ENCODE peak calls at places on chromosomes 6 and 20, in four cellular contexts. S is breast epithelium, N is uterus, H is IMR-90. R is an unnamed sample.

GRCh38 chr6:150881911-150882481 is 16.5 kb downstream of the MTHFD1L start:
- DNase-seq in S (peak; percentile 57), H (peak; percentile 100), N (peak; percentile 41), R (no peak)

GRCh38 chr20:62820962-62821725 is 4.3 kb downstream of the COL9A3 start:
- DNase-seq in N (no peak), H (no peak), S (no peak), R (no peak)

GRCh38 chr6:79135973-79136470 is 58.0 kb upstream of the PHIP start:
- DNase-seq in S (no peak), H (no peak), N (no peak), R (no peak)

GRCh38 chr6:105135907-105136432 is 43.8 kb downstream of the POPDC3 start:
- DNase-seq in H (peak; percentile 22), S (no peak), N (no peak), R (peak; percentile 24)

GRCh38 chr6:38353310-38354032 is 286.3 kb downstream of the BTBD9 start:
- DNase-seq in N (no peak), S (no peak), H (no peak), R (no peak)

GRCh38 chr6:160000280-160000704 is 31.4 kb downstream of the IGF2R start:
- DNase-seq in S (no peak), N (no peak), H (no peak), R (peak; percentile 38)

GRCh38 chr20:64114356-64114971 is 7.1 kb upstream of the NPBWR2 start:
- DNase-seq in N (no peak), H (no peak), S (peak; percentile 33), R (no peak)

GRCh38 chr6:21742238-21742660 is 148.7 kb downstream of the SOX4 start:
- DNase-seq in H (peak; percentile 98), S (no peak), N (no peak), R (no peak)

GRCh38 chr6:170048615-170049256 is 242.1 kb downstream of the DLL1 start:
- DNase-seq in S (peak; percentile 42), N (peak; percentile 30), H (peak; percentile 33), R (no peak)

GRCh38 chr6:103983860-103984259 is 875.9 kb downstream of the HACE1 start:
- DNase-seq in S (no peak), N (no peak), H (no peak), R (no peak)

GRCh38 chr20:17619351-17620093 is 49.6 kb downstream of the DSTN start:
- DNase-seq in N (no peak), S (peak; percentile 37), H (no peak), R (no peak)

GRCh38 chr6:43744931-43745727 is 24.9 kb upstream of the VEGFA start:
- DNase-seq in S (no peak), H (no peak), N (no peak), R (no peak)

GRCh38 chr6:28675600-28675999 is 149.9 kb downstream of the GPX5 start:
- DNase-seq in N (no peak), S (no peak), H (no peak), R (no peak)

GRCh38 chr6:114564302-114564933 is 221.6 kb upstream of the HS3ST5 start:
- DNase-seq in H (no peak), N (no peak), S (no peak), R (no peak)

DNA sequence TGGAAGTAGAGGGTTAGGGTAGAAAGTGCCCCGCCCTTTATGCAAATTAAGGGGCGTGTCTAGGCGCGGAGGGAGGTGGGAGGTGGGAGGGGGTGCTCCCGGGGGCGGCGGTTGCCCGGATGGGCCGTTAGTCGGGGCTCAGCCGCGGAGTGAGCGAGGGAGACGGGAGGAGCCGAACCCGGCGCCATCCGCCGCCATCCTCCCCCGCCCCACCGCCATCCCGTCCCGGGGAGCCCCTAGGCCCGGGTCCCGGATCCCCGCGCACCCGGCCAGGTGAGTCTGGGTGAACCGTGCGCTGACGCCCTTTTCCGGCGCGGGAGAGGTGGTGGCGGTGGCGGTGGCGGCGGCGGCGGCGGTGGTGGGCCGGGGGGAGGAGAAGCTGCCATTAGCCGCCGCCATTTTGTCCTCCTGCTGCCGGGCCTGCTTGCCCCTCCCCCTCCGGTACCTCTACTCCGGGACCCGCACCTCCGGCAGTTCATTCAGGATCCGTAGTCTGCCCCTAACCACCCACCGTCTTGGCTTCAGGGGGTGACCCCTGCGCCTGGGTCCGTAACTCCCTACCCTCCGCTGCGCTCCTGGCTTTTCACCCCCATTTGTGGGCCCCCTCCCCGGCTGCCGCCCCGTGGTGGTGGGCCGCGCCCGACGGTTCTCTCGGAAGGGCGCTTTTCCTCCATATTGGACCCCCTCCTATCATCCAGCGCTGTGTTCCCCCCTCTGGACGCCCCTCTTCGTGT is at the start of gene PRRC2A:
- DNase-seq in N (no peak), S (peak; percentile 96), H (peak; percentile 59), R (peak; percentile 92)
- TF ChIP-seq POLR2A in N (peak; percentile 26), S (peak; percentile 85), H (peak; percentile 91), R (no peak)

GRCh38 chr6:35038076-35038475 is 103.1 kb downstream of the TCP11 start:
- DNase-seq in N (no peak), H (no peak), S (no peak), R (no peak)

GRCh38 chr6:35041086-35041855 is 99.9 kb downstream of the TCP11 start:
- DNase-seq in H (no peak), N (no peak), S (no peak), R (no peak)

GRCh38 chr6:35042041-35042440 is 99.1 kb downstream of the TCP11 start:
- DNase-seq in N (no peak), H (no peak), S (no peak), R (no peak)

GRCh38 chr6:35042451-35042850 is 98.7 kb downstream of the TCP11 start:
- DNase-seq in N (no peak), H (no peak), S (no peak), R (no peak)

GRCh38 chr6:35040398-35040797 is 100.7 kb downstream of the TCP11 start:
- DNase-seq in S (no peak), N (no peak), H (no peak), R (no peak)
- TF ChIP-seq POLR2A in S (no peak), N (no peak), H (no peak), R (no peak)

GRCh38 chr6:10692965-10693538 is 1.4 kb downstream of the C6orf52 start:
- DNase-seq in H (no peak), N (no peak), S (no peak), R (peak; percentile 42)

GRCh38 chr6:10690651-10691445 is 3.6 kb downstream of the C6orf52 start:
- DNase-seq in N (no peak), H (no peak), S (no peak), R (no peak)

GRCh38 chr6:10696655-10697054 is 1.9 kb downstream of the PAK1IP1 start:
- DNase-seq in N (no peak), S (no peak), H (no peak), R (no peak)

GRCh38 chr6:10695086-10695657 is 400 bp downstream of the PAK1IP1 start:
- DNase-seq in S (no peak), H (peak; percentile 0), N (no peak), R (peak; percentile 61)

GRCh38 chr6:10694302-10695085 is at the start of the genes C6orf52 and PAK1IP1:
- DNase-seq in S (peak; percentile 89), H (peak; percentile 91), N (peak; percentile 92), R (peak; percentile 96)
- TF ChIP-seq POLR2A in S (peak; percentile 93), H (peak; percentile 90), N (no peak), R (peak; percentile 99)

DNA sequence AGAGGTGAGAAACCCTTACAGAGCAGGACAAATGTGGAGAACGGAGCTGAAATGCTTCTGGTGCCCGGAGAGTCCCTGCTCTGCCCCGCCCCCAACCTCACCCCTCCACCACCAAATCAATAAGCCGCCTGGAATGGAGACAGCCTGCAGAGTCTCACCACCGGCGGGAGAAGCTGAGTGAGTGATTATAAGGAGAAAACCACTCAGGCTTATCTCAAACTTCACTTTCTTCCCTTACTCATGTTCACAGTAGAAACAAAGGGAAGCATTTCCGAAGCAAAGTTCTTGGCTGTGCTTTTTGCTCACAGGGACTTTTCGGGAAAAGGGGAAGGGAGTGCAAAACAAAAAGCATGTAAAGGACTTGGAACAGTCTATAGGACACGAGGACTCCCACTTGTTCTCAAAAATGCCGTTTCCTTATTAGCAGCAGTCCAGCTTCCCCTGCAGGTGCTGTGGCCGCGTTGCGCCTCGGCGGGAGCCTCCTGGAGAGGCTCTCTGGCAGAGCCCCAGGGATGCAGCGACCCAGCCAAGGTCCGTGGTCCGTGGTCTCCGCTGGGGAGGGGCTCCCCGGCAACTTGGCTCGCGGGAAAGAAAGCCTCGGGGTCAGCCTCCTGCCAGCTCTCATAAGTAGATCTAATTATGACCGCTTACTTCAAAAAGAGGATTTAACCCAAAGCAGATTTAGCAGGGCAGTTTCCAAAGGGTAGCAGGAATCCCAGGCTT is 64.8 kb upstream of the TMEM30A start:
- DNase-seq in S (no peak), N (peak; percentile 40), H (peak; percentile 13), R (no peak)
- TF ChIP-seq POLR2A in S (no peak), N (no peak), H (no peak), R (no peak)

GRCh38 chr6:30883743-30884520 is at the start of gene DDR1:
- DNase-seq in S (peak; percentile 87), H (peak; percentile 54), N (peak; percentile 89), R (peak; percentile 20)
- TF ChIP-seq POLR2A in S (peak; percentile 27), H (no peak), N (no peak), R (no peak)

GRCh38 chr20:45938727-45939438 is 4.4 kb downstream of the PCIF1 start:
- DNase-seq in H (no peak), S (no peak), N (no peak), R (no peak)
- TF ChIP-seq POLR2A in H (no peak), S (no peak), N (no peak), R (no peak)

GRCh38 chr20:23086931-23087411 is 847 bp upstream of the CD93 start:
- DNase-seq in S (no peak), N (no peak), H (no peak), R (peak; percentile 50)

GRCh38 chr20:23087587-23088275 is 1.6 kb upstream of the CD93 start:
- DNase-seq in H (no peak), N (no peak), S (no peak), R (peak; percentile 81)

GRCh38 chr20:23084845-23085355 is 1.2 kb downstream of the CD93 start:
- DNase-seq in S (no peak), N (no peak), H (no peak), R (no peak)

GRCh38 chr20:23085415-23086055 is 589 bp downstream of the CD93 start:
- DNase-seq in S (no peak), H (no peak), N (no peak), R (no peak)

GRCh38 chr20:23086056-23086551 is at the start of gene CD93:
- DNase-seq in N (no peak), S (no peak), H (peak; percentile 10), R (peak; percentile 56)
- TF ChIP-seq POLR2A in N (peak; percentile 26), S (no peak), H (no peak), R (no peak)

GRCh38 chr6:50889912-50890311 is 71.2 kb downstream of the TFAP2B start:
- DNase-seq in H (no peak), N (no peak), S (no peak), R (no peak)
- TF ChIP-seq POLR2A in H (no peak), N (no peak), S (no peak), R (no peak)

GRCh38 chr20:35454881-35455609 is at the start of gene CEP250:
- DNase-seq in H (peak; percentile 92), N (peak; percentile 93), S (peak; percentile 85), R (peak; percentile 97)
- TF ChIP-seq POLR2A in H (peak; percentile 43), N (peak; percentile 28), S (no peak), R (peak; percentile 77)

R was measured in erythroblast.